ENCODE peak calls at places on chromosomes 5 and 9, in five cellular contexts. B is C1 segment of cervical spinal cord, Q is 8988T, R is MM.1S, H is T-cell. L is an unnamed sample.

GRCh38 chr9:135847833-135848232 is 59.5 kb downstream of the CAMSAP1 start:
- DNase-seq in B (no peak), Q (no peak), R (peak), H (no peak), L (no peak)

GRCh38 chr5:124236366-124237231 is 509.8 kb downstream of the ZNF608 start:
- DNase-seq in B (no peak), Q (no peak), R (no peak), H (no peak), L (no peak)

GRCh38 chr5:114988096-114988495 is 181.6 kb downstream of the TRIM36 start:
- DNase-seq in B (no peak), Q (no peak), R (no peak), H (no peak), L (no peak)

GRCh38 chr5:176693477-176693851 is 46.2 kb downstream of the TSPAN17 start:
- DNase-seq in B (no peak), Q (no peak), R (no peak), H (no peak), L (no peak)

GRCh38 chr9:6106576-6107339 is 91.3 kb upstream of the RANBP6 start:
- DNase-seq in B (no peak), Q (no peak), R (peak), H (no peak), L (peak)

GRCh38 chr5:132272341-132273210 is 15.1 kb downstream of the PDLIM4 start:
- DNase-seq in B (no peak), Q (peak), R (peak), H (no peak), L (peak)

GRCh38 chr5:57034517-57034916 is 82.6 kb upstream of the MIER3 start:
- DNase-seq in B (no peak), Q (no peak), R (no peak), H (no peak), L (no peak)

GRCh38 chr5:168409601-168410458 is 76.4 kb upstream of the RARS1 start:
- DNase-seq in B (no peak), Q (no peak), R (peak), H (no peak), L (peak)

GRCh38 chr5:1642221-1642620 is 118.5 kb upstream of the LPCAT1 start:
- DNase-seq in B (no peak), Q (peak), R (no peak), H (no peak), L (no peak)

GRCh38 chr9:20447291-20447690 is 175.0 kb downstream of the MLLT3 start:
- DNase-seq in B (no peak), Q (no peak), R (no peak), H (no peak), L (no peak)

GRCh38 chr5:80186634-80187033 is 69.2 kb downstream of the SERINC5 start:
- DNase-seq in B (no peak), Q (no peak), R (no peak), H (no peak), L (no peak)

GRCh38 chr5:116361171-116361967 is 213.3 kb downstream of the SEMA6A start:
- DNase-seq in B (no peak), Q (no peak), R (no peak), H (no peak), L (no peak)

GRCh38 chr5:145697251-145698016 is 137.7 kb downstream of the PRELID2 start:
- DNase-seq in B (no peak), Q (peak), R (peak), H (no peak), L (peak)

GRCh38 chr5:83471405-83472212 is at the start of gene VCAN:
- DNase-seq in B (no peak), Q (no peak), R (no peak), H (no peak), L (no peak)

GRCh38 chr9:129174102-129174723 is 3.8 kb downstream of the IER5L start:
- DNase-seq in B (no peak), Q (peak), R (peak), H (peak), L (peak)

GRCh38 chr9:21695874-21696341 is 106.5 kb upstream of the MTAP start:
- DNase-seq in B (no peak), Q (no peak), R (no peak), H (no peak), L (no peak)

GRCh38 chr5:92909545-92909962 is 671.5 kb downstream of the NR2F1-AS1 start:
- DNase-seq in B (no peak), Q (no peak), R (no peak), H (no peak), L (no peak)

GRCh38 chr5:75886706-75887105 is 169.5 kb upstream of the POC5 start:
- DNase-seq in B (no peak), Q (no peak), R (no peak), H (no peak), L (peak)

GRCh38 chr9:19057033-19057432 is 7.8 kb downstream of the RRAGA start:
- DNase-seq in B (no peak), Q (no peak), R (no peak), H (no peak), L (peak)

GRCh38 chr5:95620030-95620869 is at the start of gene GPR150:
- DNase-seq in B (no peak), Q (no peak), R (peak), H (peak), L (no peak)

GRCh38 chr5:120539471-120539870 is 75.4 kb downstream of the PRR16 start:
- DNase-seq in B (no peak), Q (no peak), R (no peak), H (no peak), L (no peak)

GRCh38 chr9:85451680-85452079 is 290.1 kb downstream of the AGTPBP1 start:
- DNase-seq in B (no peak), Q (no peak), R (no peak), H (no peak), L (no peak)

GRCh38 chr9:128892223-128892892 is 10.4 kb downstream of the LRRC8A start:
- DNase-seq in B (peak), Q (peak), R (no peak), H (no peak), L (peak)

GRCh38 chr5:168317096-168317520 is 25.7 kb downstream of the WWC1 start:
- DNase-seq in B (no peak), Q (no peak), R (no peak), H (no peak), L (no peak)

GRCh38 chr9:93258419-93258817 is 74.5 kb downstream of the WNK2 start:
- DNase-seq in B (no peak), Q (peak), R (no peak), H (no peak), L (no peak)

GRCh38 chr5:61289241-61289640 is 42.8 kb upstream of the ZSWIM6 start:
- DNase-seq in B (no peak), Q (no peak), R (no peak), H (no peak), L (no peak)